ENCODE peak calls at places on chromosomes 13 and 19, in four cellular contexts. I is GM13976; C is naive thymus-derived CD8-positive, alpha-beta T cell; T is fibroblast of pulmonary artery. P is an unnamed sample.

GRCh38 chr19:49691243-49692101 is 556 bp downstream of the CPT1C start:
- DNase-seq in I (no peak), C (no peak), T (peak), P (peak)

GRCh38 chr19:39971380-39971841 is 446 bp downstream of the PSMC4 start:
- DNase-seq in I (no peak), C (no peak), T (no peak), P (no peak)

GRCh38 chr13:101474419-101474957 is 22.0 kb downstream of the ITGBL1 start:
- DNase-seq in I (no peak), C (no peak), T (peak), P (no peak)

GRCh38 chr13:106182404-106182803 is 353.1 kb downstream of the EFNB2 start:
- DNase-seq in I (no peak), C (no peak), T (peak), P (no peak)

GRCh38 chr19:58557253-58558065 is 952 bp downstream of the UBE2M start:
- DNase-seq in I (no peak), C (no peak), T (no peak), P (peak)

GRCh38 chr13:98272549-98272948 is 95.5 kb upstream of the RNF113B start:
- DNase-seq in I (no peak), C (no peak), T (no peak), P (no peak)

GRCh38 chr19:1910169-1910568 is 5.0 kb downstream of the ADAT3 start:
- DNase-seq in I (no peak), C (no peak), T (peak), P (no peak)

GRCh38 chr13:49499889-49500660 is 4.3 kb downstream of the PHF11 start:
- DNase-seq in I (no peak), C (no peak), T (peak), P (no peak)

GRCh38 chr13:20824762-20825161 is 51.0 kb upstream of the EEF1AKMT1 start:
- DNase-seq in I (no peak), C (no peak), T (no peak), P (no peak)

GRCh38 chr19:2003901-2004300 is 11.6 kb downstream of the BTBD2 start:
- DNase-seq in I (no peak), C (no peak), T (no peak), P (no peak)

GRCh38 chr19:33621811-33622504 is at the start of gene CHST8:
- DNase-seq in I (no peak), C (no peak), T (peak), P (peak)

GRCh38 chr13:81726037-81726726 is 1385.3 kb upstream of the SPRY2 start:
- DNase-seq in I (no peak), C (no peak), T (no peak), P (no peak)

GRCh38 chr19:40803857-40804782 is 5.1 kb downstream of the EGLN2 start:
- DNase-seq in I (peak), C (peak), T (no peak), P (peak)

GRCh38 chr13:35860661-35861060 is 270.5 kb downstream of the DCLK1 start:
- DNase-seq in I (no peak), C (no peak), T (peak), P (no peak)

GRCh38 chr19:9622531-9622930 is 1.5 kb upstream of the ZNF561 start:
- DNase-seq in I (no peak), C (no peak), T (peak), P (no peak)

GRCh38 chr19:18017275-18018083 is 9.5 kb downstream of the ARRDC2 start:
- DNase-seq in I (no peak), C (no peak), T (no peak), P (peak)

GRCh38 chr13:20461860-20462532 is 63.7 kb downstream of the CRYL1 start:
- DNase-seq in I (no peak), C (no peak), T (peak), P (no peak)

GRCh38 chr19:8511573-8512101 is 2.3 kb downstream of the ZNF414 start:
- DNase-seq in I (no peak), C (no peak), T (no peak), P (no peak)

GRCh38 chr13:33639158-33639557 is 178.8 kb upstream of the RFC3 start:
- DNase-seq in I (no peak), C (no peak), T (peak), P (peak)